ENCODE peak calls at places on chromosomes 1 and 21, in five cellular contexts. One of them, this sample, is unnamed.

GRCh38 chr21:15015622-15016471 is 49.0 kb downstream of the NRIP1 start:
- DNase-seq in Calu3: no peak
- DNase-seq in fibroblast of villous mesenchyme: peak
- DNase-seq in body of pancreas: no peak
- DNase-seq in psoas muscle: no peak
- DNase-seq in this sample: no peak

GRCh38 chr21:43362306-43362927 is 64.5 kb downstream of the SIK1 start:
- DNase-seq in psoas muscle: peak
- DNase-seq in Calu3: no peak
- DNase-seq in body of pancreas: peak
- DNase-seq in fibroblast of villous mesenchyme: peak
- DNase-seq in this sample: peak

GRCh38 chr1:65063025-65063424 is 85.0 kb upstream of the AK4 start:
- DNase-seq in psoas muscle: no peak
- DNase-seq in Calu3: peak
- DNase-seq in fibroblast of villous mesenchyme: no peak
- DNase-seq in body of pancreas: no peak
- DNase-seq in this sample: no peak

GRCh38 chr1:234730542-234731370 is 120.8 kb upstream of the IRF2BP2 start:
- DNase-seq in fibroblast of villous mesenchyme: no peak
- DNase-seq in psoas muscle: no peak
- DNase-seq in body of pancreas: no peak
- DNase-seq in Calu3: no peak
- DNase-seq in this sample: no peak

GRCh38 chr1:229844675-229845074 is 218.6 kb downstream of the URB2 start:
- DNase-seq in body of pancreas: peak
- DNase-seq in psoas muscle: no peak
- DNase-seq in fibroblast of villous mesenchyme: no peak
- DNase-seq in Calu3: no peak
- DNase-seq in this sample: no peak

GRCh38 chr21:35529141-35529863 is 480.2 kb upstream of the RUNX1 start:
- DNase-seq in Calu3: no peak
- DNase-seq in fibroblast of villous mesenchyme: peak
- DNase-seq in body of pancreas: no peak
- DNase-seq in psoas muscle: no peak
- DNase-seq in this sample: no peak

GRCh38 chr1:221069178-221069903 is 190.1 kb downstream of the HLX start:
- DNase-seq in body of pancreas: no peak
- DNase-seq in psoas muscle: no peak
- DNase-seq in Calu3: no peak
- DNase-seq in fibroblast of villous mesenchyme: no peak
- DNase-seq in this sample: no peak

GRCh38 chr1:150160964-150161626 is 11.4 kb downstream of the PLEKHO1 start:
- DNase-seq in Calu3: no peak
- DNase-seq in body of pancreas: no peak
- DNase-seq in psoas muscle: no peak
- DNase-seq in fibroblast of villous mesenchyme: no peak
- DNase-seq in this sample: no peak

GRCh38 chr1:16396591-16396990 is 29.5 kb downstream of the SZRD1 start:
- DNase-seq in Calu3: no peak
- DNase-seq in psoas muscle: peak
- DNase-seq in fibroblast of villous mesenchyme: peak
- DNase-seq in body of pancreas: no peak
- DNase-seq in this sample: no peak

GRCh38 chr1:78760858-78761257 is 111.2 kb downstream of the IFI44 start:
- DNase-seq in psoas muscle: no peak
- DNase-seq in Calu3: no peak
- DNase-seq in fibroblast of villous mesenchyme: no peak
- DNase-seq in body of pancreas: no peak
- DNase-seq in this sample: no peak

GRCh38 chr1:40404670-40405462 is 31.3 kb downstream of the SMAP2 start:
- DNase-seq in psoas muscle: no peak
- DNase-seq in fibroblast of villous mesenchyme: peak
- DNase-seq in body of pancreas: peak
- DNase-seq in Calu3: peak
- DNase-seq in this sample: no peak

GRCh38 chr21:14554948-14555347 is 8.8 kb upstream of the SAMSN1 start:
- DNase-seq in Calu3: no peak
- DNase-seq in fibroblast of villous mesenchyme: no peak
- DNase-seq in psoas muscle: no peak
- DNase-seq in body of pancreas: no peak
- DNase-seq in this sample: no peak

GRCh38 chr1:41666991-41667631 is 182.6 kb upstream of the EDN2 start:
- DNase-seq in body of pancreas: peak
- DNase-seq in Calu3: peak
- DNase-seq in fibroblast of villous mesenchyme: no peak
- DNase-seq in psoas muscle: no peak
- DNase-seq in this sample: no peak

GRCh38 chr21:33655591-33656221 is 13.4 kb downstream of the ITSN1 start:
- DNase-seq in psoas muscle: no peak
- DNase-seq in body of pancreas: peak
- DNase-seq in Calu3: peak
- DNase-seq in fibroblast of villous mesenchyme: peak
- DNase-seq in this sample: no peak

GRCh38 chr1:202807367-202807925 is 775 bp downstream of the KDM5B start:
- DNase-seq in body of pancreas: no peak
- DNase-seq in psoas muscle: peak
- DNase-seq in Calu3: peak
- DNase-seq in fibroblast of villous mesenchyme: peak
- DNase-seq in this sample: peak

GRCh38 chr1:81377406-81377805 is 423.3 kb upstream of the ADGRL2 start:
- DNase-seq in Calu3: no peak
- DNase-seq in fibroblast of villous mesenchyme: no peak
- DNase-seq in psoas muscle: no peak
- DNase-seq in body of pancreas: no peak
- DNase-seq in this sample: no peak

GRCh38 chr1:89974701-89975470 is 20.0 kb upstream of the ZNF326 start:
- DNase-seq in body of pancreas: no peak
- DNase-seq in psoas muscle: no peak
- DNase-seq in Calu3: no peak
- DNase-seq in fibroblast of villous mesenchyme: peak
- DNase-seq in this sample: no peak

GRCh38 chr1:226568077-226568831 is 19.7 kb downstream of the STUM start:
- DNase-seq in psoas muscle: no peak
- DNase-seq in body of pancreas: no peak
- DNase-seq in fibroblast of villous mesenchyme: no peak
- DNase-seq in Calu3: peak
- DNase-seq in this sample: peak

GRCh38 chr1:67572594-67573221 is 112.3 kb upstream of the GADD45A start:
- DNase-seq in body of pancreas: peak
- DNase-seq in fibroblast of villous mesenchyme: no peak
- DNase-seq in Calu3: peak
- DNase-seq in psoas muscle: peak
- DNase-seq in this sample: no peak

GRCh38 chr1:70319750-70320149 is 34.8 kb downstream of the ANKRD13C start:
- DNase-seq in body of pancreas: no peak
- DNase-seq in fibroblast of villous mesenchyme: peak
- DNase-seq in psoas muscle: no peak
- DNase-seq in Calu3: no peak
- DNase-seq in this sample: no peak

DNA sequence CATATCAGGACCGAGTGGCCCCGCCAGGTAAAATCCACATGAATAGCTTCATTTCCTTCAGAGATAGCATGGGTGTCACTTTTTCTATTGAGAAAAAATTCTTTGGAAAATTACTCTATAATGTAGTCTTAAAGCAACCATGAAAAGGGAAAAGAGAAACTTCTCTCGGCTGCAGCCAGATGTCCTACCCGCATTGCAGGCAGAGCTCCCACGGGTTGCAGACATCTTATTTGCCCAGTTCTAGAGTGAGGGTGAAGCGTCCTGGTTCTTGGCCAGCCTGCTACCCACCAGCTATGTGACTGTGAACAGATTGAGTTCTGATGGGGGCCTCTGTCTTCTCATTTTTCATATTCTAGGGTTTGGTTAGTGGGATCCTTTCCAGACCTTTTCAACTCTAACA is 5.0 kb downstream of the ATP1B1 start:
- DNase-seq in Calu3: no peak
- DNase-seq in fibroblast of villous mesenchyme: no peak
- DNase-seq in body of pancreas: no peak
- DNase-seq in psoas muscle: no peak
- DNase-seq in this sample: no peak
- TF ChIP-seq CTCF in Calu3: no peak
- TF ChIP-seq CTCF in fibroblast of villous mesenchyme: no peak
- TF ChIP-seq CTCF in body of pancreas: no peak
- TF ChIP-seq CTCF in psoas muscle: no peak
- TF ChIP-seq CTCF in this sample: no peak

DNA sequence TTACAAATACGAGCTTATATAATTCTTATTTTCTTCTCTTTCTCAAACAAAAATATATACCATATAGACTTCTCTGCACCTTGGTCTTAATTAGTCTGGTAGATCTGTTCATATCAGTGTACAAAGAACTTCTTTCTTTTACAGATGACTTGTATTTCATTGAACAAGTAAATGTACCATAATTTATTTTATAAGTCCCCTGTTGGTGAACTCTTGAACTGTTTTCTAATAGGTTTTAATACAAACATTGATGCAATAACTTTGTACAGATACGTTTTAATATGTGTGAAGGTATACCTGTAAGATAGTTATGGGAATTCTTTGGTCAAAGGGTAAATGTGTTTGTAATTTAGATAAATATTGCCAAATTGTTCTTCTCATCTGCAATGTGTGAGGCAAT is 28.4 kb downstream of the GPR88 start:
- DNase-seq in Calu3: no peak
- DNase-seq in body of pancreas: no peak
- DNase-seq in fibroblast of villous mesenchyme: no peak
- DNase-seq in psoas muscle: no peak
- DNase-seq in this sample: no peak
- TF ChIP-seq CTCF in Calu3: no peak
- TF ChIP-seq CTCF in body of pancreas: no peak
- TF ChIP-seq CTCF in fibroblast of villous mesenchyme: no peak
- TF ChIP-seq CTCF in psoas muscle: no peak
- TF ChIP-seq CTCF in this sample: peak

DNA sequence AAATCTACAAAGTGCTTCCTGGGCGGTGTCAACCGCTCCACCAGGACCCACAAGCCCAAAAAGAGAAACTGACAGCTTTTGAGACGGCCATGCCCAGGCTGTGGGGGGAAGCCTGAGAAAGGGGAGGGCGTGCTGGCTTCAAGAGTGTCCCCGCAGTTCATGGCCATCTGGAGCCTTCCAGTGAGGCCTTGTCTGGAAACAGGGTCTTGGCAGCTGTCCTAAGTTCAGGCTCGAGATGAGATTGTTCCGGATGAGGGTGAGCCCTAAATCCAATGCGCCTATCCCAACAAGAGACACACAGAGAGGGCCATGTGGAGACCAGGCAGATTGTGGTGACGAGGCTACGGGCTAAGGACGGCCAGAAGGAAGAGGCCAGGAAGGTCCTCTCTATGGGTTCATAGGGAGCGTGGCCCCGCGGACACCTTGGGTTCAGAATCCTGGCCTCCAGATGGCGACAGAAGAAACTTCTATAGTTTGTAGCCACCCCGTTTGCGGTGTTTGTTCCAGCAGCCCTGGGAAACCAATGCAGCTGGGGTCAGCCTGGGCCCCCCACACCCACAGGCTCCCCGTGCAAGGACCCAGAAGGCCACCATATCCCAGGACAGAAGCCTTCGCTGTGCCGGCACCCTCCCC is 70.2 kb downstream of the ARHGEF16 start:
- DNase-seq in body of pancreas: no peak
- DNase-seq in Calu3: no peak
- DNase-seq in fibroblast of villous mesenchyme: no peak
- DNase-seq in psoas muscle: no peak
- DNase-seq in this sample: no peak
- TF ChIP-seq CTCF in body of pancreas: no peak
- TF ChIP-seq CTCF in Calu3: no peak
- TF ChIP-seq CTCF in fibroblast of villous mesenchyme: no peak
- TF ChIP-seq CTCF in psoas muscle: no peak
- TF ChIP-seq CTCF in this sample: no peak

GRCh38 chr1:55894521-55894920 is 679.4 kb upstream of the USP24 start:
- DNase-seq in body of pancreas: no peak
- DNase-seq in psoas muscle: no peak
- DNase-seq in fibroblast of villous mesenchyme: peak
- DNase-seq in Calu3: no peak
- DNase-seq in this sample: no peak
- TF ChIP-seq CTCF in body of pancreas: no peak
- TF ChIP-seq CTCF in psoas muscle: no peak
- TF ChIP-seq CTCF in fibroblast of villous mesenchyme: no peak
- TF ChIP-seq CTCF in Calu3: no peak
- TF ChIP-seq CTCF in this sample: no peak

GRCh38 chr1:207893737-207894582 is 17.0 kb downstream of the CD34 start:
- DNase-seq in body of pancreas: no peak
- DNase-seq in psoas muscle: no peak
- DNase-seq in fibroblast of villous mesenchyme: no peak
- DNase-seq in Calu3: no peak
- DNase-seq in this sample: no peak
- TF ChIP-seq CTCF in body of pancreas: no peak
- TF ChIP-seq CTCF in psoas muscle: no peak
- TF ChIP-seq CTCF in fibroblast of villous mesenchyme: no peak
- TF ChIP-seq CTCF in Calu3: no peak
- TF ChIP-seq CTCF in this sample: no peak

DNA sequence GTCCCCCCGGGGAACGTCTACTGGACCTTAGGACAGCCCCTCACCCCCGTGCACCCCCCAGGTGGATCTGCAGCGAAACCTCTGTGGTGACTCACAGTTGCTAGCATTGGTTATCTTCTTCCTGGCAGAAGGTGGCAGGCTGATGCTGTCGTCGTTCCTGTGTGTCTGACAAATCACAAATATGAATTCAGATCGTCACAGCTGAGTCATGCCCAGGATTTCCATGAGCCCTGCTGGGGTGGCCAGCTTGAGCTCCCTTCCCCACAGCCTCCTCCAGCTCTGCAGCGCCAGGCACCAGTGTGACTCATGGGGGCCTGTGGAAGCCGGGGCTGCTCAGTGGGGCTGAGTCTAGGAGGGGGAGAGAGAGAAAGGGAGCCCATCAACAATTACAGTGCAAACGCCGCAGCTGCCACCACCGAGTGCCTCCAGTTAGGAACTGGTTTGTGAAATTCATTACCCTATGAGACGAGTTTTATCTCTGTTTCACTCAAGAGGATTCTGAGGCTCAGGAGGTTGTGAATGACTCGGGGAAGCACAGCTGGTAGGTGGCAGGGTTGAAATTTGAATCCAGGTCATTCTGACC is 197.9 kb downstream of the DYRK1A start:
- DNase-seq in body of pancreas: peak
- DNase-seq in Calu3: peak
- DNase-seq in fibroblast of villous mesenchyme: peak
- DNase-seq in psoas muscle: peak
- DNase-seq in this sample: no peak
- TF ChIP-seq CTCF in body of pancreas: no peak
- TF ChIP-seq CTCF in Calu3: no peak
- TF ChIP-seq CTCF in fibroblast of villous mesenchyme: no peak
- TF ChIP-seq CTCF in psoas muscle: no peak
- TF ChIP-seq CTCF in this sample: no peak

DNA sequence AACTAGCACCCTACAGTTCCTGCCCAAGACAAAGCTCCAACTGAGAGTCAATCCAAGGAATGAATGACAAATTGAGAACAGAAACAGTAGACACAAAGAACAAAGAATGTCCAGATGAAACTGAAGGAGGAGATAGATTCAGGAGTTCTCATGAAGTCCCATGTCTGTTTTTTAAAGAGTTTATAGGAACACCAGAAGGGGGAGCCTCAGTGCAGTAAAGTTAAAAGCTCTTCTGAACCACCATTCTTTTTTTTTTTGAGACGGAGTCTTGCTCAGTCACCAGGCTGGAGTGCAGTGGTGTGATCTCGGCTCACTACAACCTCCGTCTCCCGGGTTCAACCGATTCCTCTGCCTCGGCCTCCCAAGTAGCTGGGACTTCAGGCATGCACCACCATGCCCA is 323.6 kb downstream of the MRPL39 start:
- DNase-seq in Calu3: no peak
- DNase-seq in body of pancreas: no peak
- DNase-seq in psoas muscle: no peak
- DNase-seq in fibroblast of villous mesenchyme: peak
- DNase-seq in this sample: no peak
- TF ChIP-seq CTCF in Calu3: no peak
- TF ChIP-seq CTCF in body of pancreas: peak
- TF ChIP-seq CTCF in psoas muscle: no peak
- TF ChIP-seq CTCF in fibroblast of villous mesenchyme: peak
- TF ChIP-seq CTCF in this sample: no peak